ENCODE peak calls at places on chromosomes 3 and 15, in five cellular contexts. L, E, B, O and N are unnamed samples.

GRCh38 chr3:129119365-129120100 is 2.1 kb downstream of the RAB43 start:
- DNase-seq in L (no peak), E (no peak), B (no peak), O (no peak), N (peak)

GRCh38 chr3:120338517-120338916 is 10.6 kb downstream of the LRRC58 start:
- DNase-seq in L (no peak), E (no peak), B (no peak), O (peak), N (no peak)

GRCh38 chr15:70892912-70893560 is 410 bp downstream of the LRRC49 start:
- DNase-seq in L (no peak), E (no peak), B (no peak), O (peak), N (peak)

GRCh38 chr15:91529534-91529933 is 324.0 kb upstream of the SLCO3A1 start:
- DNase-seq in L (no peak), E (no peak), B (no peak), O (no peak), N (no peak)

GRCh38 chr15:70382762-70383458 is 285.2 kb upstream of the TLE3 start:
- DNase-seq in L (no peak), E (no peak), B (no peak), O (no peak), N (no peak)

GRCh38 chr3:60935709-60936108 is 315.5 kb downstream of the FHIT start:
- DNase-seq in L (no peak), E (no peak), B (no peak), O (no peak), N (peak)

GRCh38 chr3:4413467-4413866 is 53.6 kb downstream of the SUMF1 start:
- DNase-seq in L (no peak), E (no peak), B (no peak), O (no peak), N (no peak)

GRCh38 chr3:143497382-143497781 is 350.9 kb downstream of the SLC9A9 start:
- DNase-seq in L (no peak), E (no peak), B (no peak), O (no peak), N (no peak)

GRCh38 chr15:74245342-74245931 is 9.3 kb downstream of the CCDC33 start:
- DNase-seq in L (no peak), E (peak), B (no peak), O (no peak), N (no peak)

GRCh38 chr15:97904196-97904572 is 56.3 kb upstream of the ARRDC4 start:
- DNase-seq in L (peak), E (peak), B (peak), O (peak), N (peak)

GRCh38 chr3:41328916-41329315 is 129.6 kb downstream of the CTNNB1 start:
- DNase-seq in L (no peak), E (no peak), B (no peak), O (peak), N (peak)

GRCh38 chr3:126469479-126469878 is 6.2 kb downstream of the ZXDC start:
- DNase-seq in L (no peak), E (no peak), B (no peak), O (no peak), N (no peak)

GRCh38 chr3:51700403-51700802 is 6.5 kb upstream of the GRM2 start:
- DNase-seq in L (no peak), E (no peak), B (no peak), O (no peak), N (no peak)

GRCh38 chr15:44009056-44009455 is 182.3 kb downstream of the WDR76 start:
- DNase-seq in L (no peak), E (no peak), B (no peak), O (peak), N (peak)

GRCh38 chr3:14179795-14180194 is 1.2 kb downstream of the LSM3 start:
- DNase-seq in L (no peak), E (no peak), B (no peak), O (no peak), N (no peak)
- H3K27ac ChIP-seq in L (no peak), E (no peak), B (no peak), O (no peak), N (no peak)

GRCh38 chr3:37944243-37944955 is 46.2 kb upstream of the VILL start:
- DNase-seq in L (no peak), E (no peak), B (peak), O (peak), N (peak)

GRCh38 chr3:37945407-37945802 is 45.2 kb upstream of the VILL start:
- DNase-seq in L (no peak), E (no peak), B (peak), O (peak), N (no peak)

GRCh38 chr3:37943631-37944242 is 46.8 kb upstream of the VILL start:
- DNase-seq in L (no peak), E (no peak), B (peak), O (peak), N (peak)

GRCh38 chr3:37946531-37946889 is 44.1 kb upstream of the VILL start:
- DNase-seq in L (no peak), E (no peak), B (no peak), O (no peak), N (no peak)

DNA sequence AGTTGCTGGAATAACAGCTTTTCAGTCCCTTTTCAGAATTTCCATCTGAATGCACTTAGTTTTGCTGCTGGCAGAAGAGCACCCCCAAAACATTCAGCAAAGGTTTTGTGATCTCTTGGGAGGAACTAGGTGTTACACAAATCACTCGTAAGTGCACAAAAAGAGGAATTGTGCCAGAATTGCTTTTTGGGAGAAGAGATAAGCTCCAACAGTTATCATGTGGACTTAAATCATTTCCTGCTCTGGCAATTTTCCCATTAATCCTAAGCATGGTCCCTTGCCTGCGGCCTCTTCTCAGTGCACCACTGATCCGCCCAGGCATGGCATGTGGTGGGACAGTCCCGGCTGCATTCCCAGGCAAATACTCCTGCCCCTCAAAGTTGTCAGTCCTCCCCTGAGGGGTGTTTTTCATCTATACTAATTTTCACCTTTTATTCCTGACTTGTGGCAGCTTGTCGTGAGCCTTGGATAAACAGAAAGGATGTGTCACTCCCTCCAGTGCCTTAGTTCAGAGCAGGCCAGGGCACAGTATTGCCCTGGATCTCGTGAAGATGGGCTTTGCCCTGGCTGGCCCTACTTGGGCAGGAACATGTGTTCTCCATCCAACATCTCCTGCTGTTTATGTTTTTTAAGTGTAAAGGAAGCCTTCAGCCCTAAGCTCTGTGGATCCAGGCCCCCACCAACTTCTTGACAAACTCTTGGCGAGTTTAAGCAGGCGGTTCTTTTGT is 44.6 kb upstream of the VILL start:
- DNase-seq in L (no peak), E (no peak), B (peak), O (peak), N (peak)
- H2BK12ac ChIP-seq in L (no peak), E (no peak), B (peak), O (peak), N (peak)

GRCh38 chr15:40038654-40039543 is at the start of gene SRP14:
- DNase-seq in L (peak), E (peak), B (peak), O (peak), N (peak)
- H2BK120ac ChIP-seq in L (peak), E (no peak), B (no peak), O (peak), N (no peak)

DNA sequence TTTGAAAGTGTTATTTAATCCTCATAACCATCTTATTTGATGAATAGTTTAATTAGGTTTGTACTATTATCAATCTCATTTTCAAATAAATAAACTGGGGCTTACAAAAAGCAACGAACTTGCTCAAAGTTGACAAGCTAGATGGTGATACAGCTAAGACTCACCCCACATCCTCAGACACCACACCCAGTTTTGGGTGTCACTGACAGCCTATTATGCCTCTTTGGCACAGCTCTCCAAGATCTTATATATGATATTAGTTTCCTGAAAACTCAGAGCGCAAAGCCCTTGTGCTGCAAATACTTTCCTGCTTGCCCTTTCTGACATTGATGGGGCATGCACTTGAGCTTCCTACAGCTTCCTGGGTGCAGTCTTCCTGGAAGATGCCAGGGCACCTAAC is 223.4 kb upstream of the GADL1 start:
- DNase-seq in L (no peak), E (no peak), B (no peak), O (no peak), N (no peak)
- H3K27ac ChIP-seq in L (no peak), E (no peak), B (no peak), O (no peak), N (no peak)

DNA sequence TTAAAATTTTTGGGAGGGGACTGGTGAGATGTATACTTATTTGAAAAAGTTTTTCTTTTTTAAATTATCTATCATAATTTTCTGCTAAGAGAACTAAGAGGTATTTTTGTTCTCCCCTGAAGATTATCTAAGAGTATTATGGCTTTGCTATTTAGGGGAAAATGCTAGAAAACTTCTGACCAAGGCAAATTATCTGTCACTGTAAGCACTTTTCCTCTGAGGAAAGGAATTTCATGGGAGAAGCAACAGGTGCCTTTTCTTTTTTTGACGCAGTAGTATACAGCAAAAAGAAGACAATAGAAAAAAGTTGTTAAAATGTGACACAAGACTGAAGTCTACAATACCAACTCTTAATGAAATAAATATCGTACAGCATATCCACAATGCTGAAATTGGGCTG is 201.6 kb upstream of the NANOGP8 start:
- DNase-seq in L (no peak), E (no peak), B (no peak), O (no peak), N (no peak)
- H2BK12ac ChIP-seq in L (no peak), E (no peak), B (no peak), O (no peak), N (no peak)

DNA sequence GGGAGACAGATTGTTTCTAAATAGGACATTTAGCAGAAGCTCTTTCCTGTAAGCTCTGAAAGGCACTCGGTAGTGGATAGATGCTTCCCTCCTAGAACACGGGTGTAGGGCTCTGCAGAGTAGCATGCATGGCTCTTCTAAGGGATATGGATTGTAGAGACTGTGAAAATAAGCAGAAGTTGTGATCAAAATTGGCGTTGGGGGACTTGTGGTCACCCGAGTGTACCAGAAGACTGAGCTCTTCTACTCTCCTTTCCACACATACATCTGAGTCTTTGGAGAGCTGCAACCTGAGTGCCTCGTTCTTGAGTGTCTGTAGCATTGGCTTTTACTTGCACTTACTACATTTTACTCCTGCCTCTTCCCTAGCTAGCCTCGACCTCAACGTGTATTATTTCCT is 197.7 kb downstream of the LPP start:
- DNase-seq in L (no peak), E (no peak), B (no peak), O (no peak), N (no peak)
- H2BK120ac ChIP-seq in L (no peak), E (no peak), B (no peak), O (no peak), N (no peak)

GRCh38 chr3:28980631-28981030 is 300.2 kb upstream of the RBMS3 start:
- DNase-seq in L (no peak), E (no peak), B (no peak), O (no peak), N (no peak)

GRCh38 chr3:28980131-28980530 is 300.7 kb upstream of the RBMS3 start:
- DNase-seq in L (no peak), E (no peak), B (no peak), O (no peak), N (no peak)

GRCh38 chr3:28986922-28987321 is 293.9 kb upstream of the RBMS3 start:
- DNase-seq in L (no peak), E (no peak), B (no peak), O (no peak), N (no peak)

GRCh38 chr3:28978092-28978491 is 302.8 kb upstream of the RBMS3 start:
- DNase-seq in L (no peak), E (no peak), B (no peak), O (no peak), N (no peak)

GRCh38 chr3:28982906-28983305 is 298.0 kb upstream of the RBMS3 start:
- DNase-seq in L (no peak), E (no peak), B (no peak), O (no peak), N (no peak)
- H3K27ac ChIP-seq in L (no peak), E (no peak), B (no peak), O (no peak), N (no peak)

GRCh38 chr3:170751894-170752283 is 118.1 kb downstream of the RPL22L1 start:
- DNase-seq in L (no peak), E (no peak), B (no peak), O (no peak), N (peak)
- H2BK12ac ChIP-seq in L (no peak), E (no peak), B (no peak), O (no peak), N (no peak)

GRCh38 chr15:48677821-48678220 is 32.3 kb upstream of the FBN1 start:
- DNase-seq in L (no peak), E (no peak), B (no peak), O (peak), N (no peak)
- H2BK120ac ChIP-seq in L (no peak), E (no peak), B (no peak), O (no peak), N (no peak)

GRCh38 chr3:172096881-172097420 is 57.6 kb downstream of the FNDC3B start:
- DNase-seq in L (no peak), E (no peak), B (no peak), O (peak), N (peak)

GRCh38 chr3:172099495-172099808 is 60.1 kb downstream of the FNDC3B start:
- DNase-seq in L (no peak), E (no peak), B (no peak), O (no peak), N (no peak)

GRCh38 chr3:172100482-172100881 is 61.1 kb downstream of the FNDC3B start:
- DNase-seq in L (no peak), E (no peak), B (no peak), O (no peak), N (no peak)

GRCh38 chr3:172097585-172097984 is 58.2 kb downstream of the FNDC3B start:
- DNase-seq in L (no peak), E (no peak), B (no peak), O (no peak), N (no peak)

GRCh38 chr3:172098698-172099494 is 59.5 kb downstream of the FNDC3B start:
- DNase-seq in L (no peak), E (peak), B (no peak), O (no peak), N (no peak)
- H3K27ac ChIP-seq in L (no peak), E (peak), B (no peak), O (peak), N (no peak)